ENCODE peak calls at places on chromosomes 12 and 14, in seven cellular contexts. X, W, F, H, E, Q and O are unnamed samples.

GRCh38 chr12:41932470-41932991 is 212.1 kb downstream of the GXYLT1 start:
- DNase-seq in H (no peak), W (no peak), E (peak), Q (peak), X (peak), F (peak), O (no peak)

GRCh38 chr14:88079624-88080023 is 74.7 kb downstream of the GPR65 start:
- DNase-seq in X (no peak), F (no peak), E (no peak), W (no peak), H (no peak), Q (peak), O (no peak)

GRCh38 chr12:14769837-14770494 is 33.3 kb downstream of the WBP11 start:
- DNase-seq in E (peak), W (peak), H (peak), F (peak), X (peak), Q (peak), O (peak)

GRCh38 chr12:120264086-120264485 is 1.4 kb downstream of the PXN start:
- DNase-seq in E (no peak), F (no peak), X (no peak), H (no peak), W (no peak), Q (no peak), O (no peak)

GRCh38 chr14:20436363-20436755 is 393 bp upstream of the KLHL33 start:
- DNase-seq in F (no peak), W (no peak), E (no peak), X (peak), H (peak), Q (no peak), O (no peak)

GRCh38 chr14:53979141-53979673 is 22.6 kb upstream of the BMP4 start:
- DNase-seq in H (no peak), E (no peak), X (peak), Q (no peak), F (peak), W (no peak), O (no peak)

GRCh38 chr12:75979181-75979580 is 52.4 kb downstream of the PHLDA1 start:
- DNase-seq in X (no peak), E (no peak), F (no peak), H (no peak), W (no peak), Q (no peak), O (peak)

GRCh38 chr14:24595046-24595808 is 14.3 kb downstream of the GZMH start:
- DNase-seq in F (peak), Q (no peak), W (no peak), H (no peak), X (no peak), E (no peak), O (no peak)

GRCh38 chr14:50668852-50669194 is 717 bp upstream of the SAV1 start:
- DNase-seq in F (no peak), Q (no peak), X (no peak), W (no peak), E (peak), H (no peak), O (no peak)

GRCh38 chr12:78099806-78100205 is 269.1 kb downstream of the NAV3 start:
- DNase-seq in F (no peak), X (no peak), W (no peak), Q (no peak), H (no peak), E (no peak), O (no peak)

GRCh38 chr12:93243689-93244513 is 133.8 kb upstream of the NUDT4 start:
- DNase-seq in E (no peak), Q (no peak), W (no peak), X (peak), H (peak), F (no peak), O (no peak)

GRCh38 chr12:118830251-118830650 is 151.1 kb upstream of the SRRM4 start:
- DNase-seq in H (no peak), F (no peak), X (no peak), W (no peak), E (no peak), Q (no peak), O (no peak)

GRCh38 chr12:46956451-46957035 is 122.9 kb upstream of the PCED1B start:
- DNase-seq in X (no peak), W (no peak), Q (no peak), F (no peak), H (no peak), E (no peak), O (no peak)

GRCh38 chr12:89051065-89051677 is 301.1 kb downstream of the DUSP6 start:
- DNase-seq in X (peak), Q (peak), W (no peak), F (peak), E (peak), H (peak), O (peak)

GRCh38 chr12:92581579-92581978 is 121.2 kb upstream of the PLEKHG7 start:
- DNase-seq in X (no peak), W (no peak), F (no peak), H (no peak), Q (no peak), E (no peak), O (no peak)

GRCh38 chr12:105960319-105961076 is 178.3 kb downstream of the NUAK1 start:
- DNase-seq in E (peak), H (no peak), X (no peak), F (no peak), W (no peak), Q (no peak), O (no peak)

GRCh38 chr12:120984351-120984898 is 6.1 kb downstream of the HNF1A start:
- DNase-seq in W (no peak), E (peak), Q (no peak), F (no peak), H (no peak), X (no peak), O (no peak)

GRCh38 chr12:47124451-47124850 is 44.7 kb upstream of the AMIGO2 start:
- DNase-seq in F (no peak), X (peak), H (peak), E (no peak), Q (no peak), W (no peak), O (no peak)

GRCh38 chr14:65434216-65434850 is 21.8 kb downstream of the FUT8 start:
- DNase-seq in H (no peak), W (no peak), E (no peak), X (peak), F (peak), Q (no peak), O (peak)

GRCh38 chr12:130124605-130125244 is 37.5 kb upstream of the FZD10 start:
- DNase-seq in W (no peak), E (peak), H (no peak), F (no peak), Q (no peak), X (no peak), O (no peak)

GRCh38 chr14:73774671-73775070 is 60.5 kb upstream of the PNMA1 start:
- DNase-seq in E (no peak), F (peak), Q (no peak), X (no peak), H (no peak), W (no peak), O (no peak)

GRCh38 chr14:75531256-75531655 is 9.0 kb downstream of the BATF start:
- DNase-seq in E (no peak), F (no peak), H (no peak), Q (no peak), X (no peak), W (no peak), O (no peak)

GRCh38 chr12:48311313-48311712 is 39.4 kb downstream of the ZNF641 start:
- DNase-seq in E (no peak), X (no peak), Q (no peak), F (no peak), W (no peak), H (no peak), O (no peak)

GRCh38 chr12:53726342-53726741 is 910 bp downstream of the CALCOCO1 start:
- DNase-seq in Q (no peak), W (no peak), E (no peak), F (no peak), X (no peak), H (no peak), O (no peak)

GRCh38 chr12:29398495-29398894 is 17.5 kb upstream of the ERGIC2 start:
- DNase-seq in Q (no peak), W (no peak), E (no peak), H (no peak), F (no peak), X (no peak), O (no peak)

GRCh38 chr14:29144598-29144997 is 378.0 kb downstream of the FOXG1 start:
- DNase-seq in W (no peak), E (no peak), Q (no peak), F (no peak), H (peak), X (peak), O (no peak)

GRCh38 chr12:108305520-108305919 is 33.6 kb downstream of the CMKLR1 start:
- DNase-seq in E (no peak), H (peak), W (no peak), Q (no peak), X (peak), F (no peak), O (peak)

GRCh38 chr14:23436327-23437141 is 1.1 kb upstream of the MYH7 start:
- DNase-seq in W (no peak), Q (no peak), X (no peak), F (peak), E (no peak), H (no peak), O (no peak)

GRCh38 chr12:56104815-56105476 is 587 bp downstream of the PA2G4 start:
- DNase-seq in H (no peak), W (no peak), F (no peak), E (no peak), Q (peak), X (no peak), O (peak)

GRCh38 chr14:23299986-23300686 is 2.5 kb downstream of the PPP1R3E start:
- DNase-seq in F (no peak), H (no peak), X (no peak), Q (no peak), W (no peak), E (no peak), O (no peak)

GRCh38 chr12:110281549-110282342 is 699 bp downstream of the ATP2A2 start:
- DNase-seq in X (peak), F (peak), H (no peak), W (peak), Q (no peak), E (peak), O (peak)

GRCh38 chr14:103404920-103405319 is 19.7 kb downstream of the MARK3 start:
- DNase-seq in Q (no peak), H (no peak), W (no peak), F (no peak), E (no peak), X (no peak), O (no peak)

GRCh38 chr12:65300679-65301349 is 22.3 kb downstream of the MSRB3 start:
- DNase-seq in X (peak), W (no peak), F (peak), H (no peak), E (no peak), Q (peak), O (peak)